ENCODE peak calls at places on chromosomes 6 and 20, in six cellular contexts. J is K562, Z is HepG2, E is GM12878, H is GM12891, X is H1. F is an unnamed sample.
A peak's percentile ranks its signal among the peaks of the same experiment; 100 is the strongest.

GRCh38 chr6:56357616-56358373 is 110.4 kb upstream of the COL21A1 start:
- DNase-seq in X (no peak), E (no peak), H (no peak), Z (no peak), J (no peak), F (no peak)

GRCh38 chr20:37535443-37536132 is 7.9 kb upstream of the BLCAP start:
- DNase-seq in J (no peak), Z (no peak), X (no peak), E (no peak), H (no peak), F (no peak)

GRCh38 chr6:141326426-141326825 is 806.3 kb upstream of the GJE1 start:
- DNase-seq in J (no peak), Z (peak; percentile 62), X (no peak), H (no peak), E (no peak), F (no peak)

GRCh38 chr6:41373919-41374617 is 38.7 kb downstream of the NCR2 start:
- DNase-seq in J (no peak), E (no peak), H (no peak), X (no peak), Z (no peak), F (no peak)

GRCh38 chr6:85403331-85404015 is 46.4 kb upstream of the NT5E start:
- DNase-seq in Z (no peak), J (no peak), H (no peak), X (no peak), E (no peak), F (no peak)

GRCh38 chr6:63403725-63404124 is 83.9 kb upstream of the LGSN start:
- DNase-seq in Z (no peak), X (no peak), J (no peak), H (no peak), E (no peak), F (no peak)

GRCh38 chr6:8238772-8239683 is 136.7 kb upstream of the EEF1E1 start:
- DNase-seq in X (no peak), Z (no peak), H (no peak), J (no peak), E (no peak), F (no peak)

GRCh38 chr6:99434702-99435530 is 9.8 kb upstream of the PNISR start:
- DNase-seq in E (no peak), J (peak; percentile 19), Z (peak; percentile 23), H (no peak), X (no peak), F (no peak)

GRCh38 chr6:122799916-122800701 is 11.1 kb downstream of the SMPDL3A start:
- DNase-seq in E (no peak), J (no peak), H (no peak), X (no peak), Z (no peak), F (no peak)

GRCh38 chr20:18287546-18287914 is 797 bp upstream of the ZNF133 start:
- DNase-seq in H (no peak), E (no peak), J (no peak), Z (no peak), X (no peak), F (no peak)

GRCh38 chr20:18288748-18289705 is 700 bp downstream of the ZNF133 start:
- DNase-seq in J (peak; percentile 11), Z (peak; percentile 42), H (peak; percentile 5), E (no peak), X (no peak), F (no peak)

GRCh38 chr20:18284805-18285533 is 3.4 kb upstream of the ZNF133 start:
- DNase-seq in E (no peak), H (no peak), J (no peak), X (no peak), Z (no peak), F (no peak)

GRCh38 chr20:18287915-18288747 is at the start of gene ZNF133:
- DNase-seq in E (peak; percentile 78), X (peak; percentile 85), H (peak; percentile 87), J (peak; percentile 81), Z (peak; percentile 96), F (peak; percentile 87)
- TF ChIP-seq POLR2A in E (peak; percentile 97), X (peak; percentile 88), H (peak; percentile 86), J (peak; percentile 79), Z (peak; percentile 97), F (peak; percentile 90)

GRCh38 chr20:1434571-1435336 is 31.9 kb downstream of the NSFL1C start:
- DNase-seq in E (peak; percentile 78), J (no peak), X (no peak), Z (no peak), H (no peak), F (peak; percentile 22)
- TF ChIP-seq POLR2AphosphoS5 in E (no peak), J (no peak), X (no peak), Z (no peak), H (no peak), F (no peak)

DNA sequence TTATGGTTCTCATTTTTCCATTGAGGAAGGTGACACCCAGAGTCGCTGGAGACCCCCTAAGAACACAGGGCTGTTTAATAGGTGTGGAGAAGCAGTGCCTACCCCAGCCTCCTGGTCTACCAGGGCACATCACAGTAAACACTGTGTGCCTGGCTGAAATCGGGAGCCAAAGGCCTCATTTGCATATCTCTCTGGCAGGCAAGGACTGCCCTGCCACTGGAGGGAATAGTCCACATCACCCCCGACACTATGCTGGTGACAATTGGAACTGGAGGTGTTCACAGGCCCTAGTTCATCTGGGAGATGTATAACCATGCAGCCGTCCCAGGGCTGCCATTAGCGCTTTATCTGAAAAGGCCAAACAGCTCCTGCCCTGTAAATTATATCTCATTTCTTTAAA is 150.3 kb downstream of the LINC00237 start:
- DNase-seq in X (no peak), J (no peak), Z (no peak), H (no peak), E (no peak), F (no peak)
- TF ChIP-seq TAF1 in X (no peak), J (no peak), Z (no peak), H (no peak), E (no peak), F (no peak)

DNA sequence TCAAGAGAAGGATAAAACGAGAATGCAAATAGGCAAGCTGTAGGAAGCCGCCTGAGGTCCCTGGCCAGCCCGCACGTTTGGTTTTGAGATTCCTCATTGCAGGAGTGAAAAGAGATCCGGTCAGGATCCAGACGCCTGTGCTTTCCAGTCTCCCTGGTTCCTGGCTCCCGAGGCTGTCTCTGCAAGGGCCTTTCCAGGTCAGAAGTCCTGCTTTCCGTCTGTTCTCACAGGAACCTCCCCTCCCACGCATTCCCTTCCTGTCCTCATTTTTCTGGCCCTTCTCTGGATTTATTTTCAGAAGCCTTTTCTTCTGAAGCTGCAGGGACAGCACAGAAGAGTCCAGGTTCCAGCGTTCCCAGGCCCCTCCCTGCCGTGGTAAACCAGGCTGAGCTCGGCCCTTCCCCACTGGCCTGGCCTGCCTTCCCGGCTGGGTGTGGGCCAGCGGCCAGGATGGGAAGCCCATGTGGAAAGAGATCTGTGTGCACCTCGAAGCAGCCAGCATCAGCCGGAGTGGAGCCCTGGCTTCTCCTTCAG is 54.0 kb downstream of the TMEM242 start:
- DNase-seq in J (no peak), H (no peak), Z (no peak), E (no peak), X (no peak), F (no peak)
- TF ChIP-seq POLR2A in J (no peak), H (no peak), Z (no peak), E (no peak), X (no peak), F (no peak)

GRCh38 chr6:135633573-135633972 is 136.0 kb upstream of the AHI1 start:
- DNase-seq in J (no peak), E (no peak), Z (no peak), H (no peak), X (no peak), F (no peak)

GRCh38 chr6:135627092-135627715 is 129.7 kb upstream of the AHI1 start:
- DNase-seq in J (no peak), E (peak; percentile 11), X (no peak), Z (no peak), H (no peak), F (no peak)

DNA sequence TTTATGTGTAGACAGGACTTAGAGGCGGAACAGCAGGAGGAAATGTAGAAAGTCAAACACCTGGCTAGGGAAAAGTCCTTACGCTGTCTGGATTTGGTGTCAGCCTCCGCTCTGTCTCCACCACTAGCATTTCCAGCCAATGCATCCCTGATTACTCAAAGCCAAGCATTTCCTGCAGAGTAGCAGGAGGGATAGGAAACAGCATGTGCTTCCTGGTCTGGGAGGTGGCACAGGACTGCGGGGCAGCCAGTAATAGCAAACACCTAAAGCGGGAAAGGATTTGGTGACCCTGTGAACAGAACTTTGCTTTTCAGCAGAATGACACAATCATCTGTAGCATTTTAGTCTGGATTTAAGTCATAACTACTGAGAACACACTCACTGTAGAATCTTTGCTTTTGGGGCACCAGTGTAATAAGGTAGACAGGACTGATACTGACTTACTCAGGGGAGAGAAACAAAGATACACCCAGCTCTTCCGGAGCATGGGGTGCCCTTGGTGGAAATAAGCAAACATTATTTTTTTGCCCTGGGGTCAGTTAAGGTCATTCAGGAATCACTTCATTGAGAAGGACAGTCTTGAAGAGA is 133.3 kb upstream of the AHI1 start:
- DNase-seq in H (no peak), Z (no peak), X (no peak), E (no peak), J (no peak), F (no peak)
- TF ChIP-seq POLR2AphosphoS5 in H (no peak), Z (no peak), X (no peak), E (no peak), J (no peak), F (no peak)

F was measured in GM12892.